ENCODE peak calls at places on chromosome 13, in eight cellular contexts. One of them, this sample, is unnamed.
A peak's percentile ranks its signal among the peaks of the same experiment; 100 is the strongest.

GRCh38 chr13:113405481-113406300 is 41.8 kb upstream of the GRTP1 start:
- DNase-seq in heart left ventricle: peak; percentile 49
- DNase-seq in iPS DF 6.9: no peak
- DNase-seq in endothelial cell of umbilical vein: no peak
- DNase-seq in pancreas: no peak
- DNase-seq in Peyer's patch: peak; percentile 39
- DNase-seq in psoas muscle: no peak
- DNase-seq in CD4-positive, CD25-positive, alpha-beta regulatory T cell: no peak
- DNase-seq in this sample: no peak

GRCh38 chr13:105220886-105221285 is 1314.6 kb downstream of the EFNB2 start:
- DNase-seq in psoas muscle: no peak
- DNase-seq in endothelial cell of umbilical vein: no peak
- DNase-seq in iPS DF 6.9: no peak
- DNase-seq in Peyer's patch: no peak
- DNase-seq in CD4-positive, CD25-positive, alpha-beta regulatory T cell: no peak
- DNase-seq in heart left ventricle: no peak
- DNase-seq in pancreas: no peak
- DNase-seq in this sample: no peak

GRCh38 chr13:19069684-19070397 is 111.8 kb downstream of the TUBA3C start:
- DNase-seq in endothelial cell of umbilical vein: no peak
- DNase-seq in psoas muscle: no peak
- DNase-seq in iPS DF 6.9: no peak
- DNase-seq in CD4-positive, CD25-positive, alpha-beta regulatory T cell: no peak
- DNase-seq in pancreas: no peak
- DNase-seq in heart left ventricle: no peak
- DNase-seq in Peyer's patch: no peak
- DNase-seq in this sample: no peak

GRCh38 chr13:109175666-109176065 is 546.3 kb downstream of the MYO16 start:
- DNase-seq in iPS DF 6.9: no peak
- DNase-seq in endothelial cell of umbilical vein: no peak
- DNase-seq in CD4-positive, CD25-positive, alpha-beta regulatory T cell: no peak
- DNase-seq in psoas muscle: no peak
- DNase-seq in heart left ventricle: no peak
- DNase-seq in pancreas: no peak
- DNase-seq in Peyer's patch: no peak
- DNase-seq in this sample: no peak

GRCh38 chr13:40333238-40333637 is 333.2 kb downstream of the FOXO1 start:
- DNase-seq in endothelial cell of umbilical vein: no peak
- DNase-seq in Peyer's patch: no peak
- DNase-seq in iPS DF 6.9: no peak
- DNase-seq in pancreas: no peak
- DNase-seq in psoas muscle: no peak
- DNase-seq in heart left ventricle: no peak
- DNase-seq in CD4-positive, CD25-positive, alpha-beta regulatory T cell: no peak
- DNase-seq in this sample: no peak

GRCh38 chr13:102960959-102961358 is 105.3 kb downstream of the SLC10A2 start:
- DNase-seq in pancreas: no peak
- DNase-seq in endothelial cell of umbilical vein: no peak
- DNase-seq in CD4-positive, CD25-positive, alpha-beta regulatory T cell: no peak
- DNase-seq in heart left ventricle: no peak
- DNase-seq in Peyer's patch: no peak
- DNase-seq in iPS DF 6.9: no peak
- DNase-seq in psoas muscle: no peak
- DNase-seq in this sample: no peak

GRCh38 chr13:75076476-75076875 is 405.5 kb downstream of the TBC1D4 start:
- DNase-seq in pancreas: no peak
- DNase-seq in iPS DF 6.9: no peak
- DNase-seq in heart left ventricle: no peak
- DNase-seq in psoas muscle: no peak
- DNase-seq in Peyer's patch: no peak
- DNase-seq in endothelial cell of umbilical vein: no peak
- DNase-seq in CD4-positive, CD25-positive, alpha-beta regulatory T cell: no peak
- DNase-seq in this sample: no peak

GRCh38 chr13:41178040-41178439 is 16.3 kb downstream of the KBTBD7 start:
- DNase-seq in iPS DF 6.9: no peak
- DNase-seq in Peyer's patch: no peak
- DNase-seq in CD4-positive, CD25-positive, alpha-beta regulatory T cell: no peak
- DNase-seq in psoas muscle: no peak
- DNase-seq in endothelial cell of umbilical vein: no peak
- DNase-seq in pancreas: no peak
- DNase-seq in heart left ventricle: no peak
- DNase-seq in this sample: no peak

GRCh38 chr13:74325106-74325505 is 190.9 kb upstream of the KLF12 start:
- DNase-seq in endothelial cell of umbilical vein: peak; percentile 59
- DNase-seq in iPS DF 6.9: no peak
- DNase-seq in psoas muscle: no peak
- DNase-seq in heart left ventricle: no peak
- DNase-seq in pancreas: no peak
- DNase-seq in Peyer's patch: no peak
- DNase-seq in CD4-positive, CD25-positive, alpha-beta regulatory T cell: no peak
- DNase-seq in this sample: no peak

GRCh38 chr13:111325941-111326620 is 5.6 kb downstream of the TEX29 start:
- DNase-seq in heart left ventricle: no peak
- DNase-seq in endothelial cell of umbilical vein: no peak
- DNase-seq in psoas muscle: no peak
- DNase-seq in Peyer's patch: peak; percentile 41
- DNase-seq in CD4-positive, CD25-positive, alpha-beta regulatory T cell: no peak
- DNase-seq in iPS DF 6.9: no peak
- DNase-seq in pancreas: no peak
- DNase-seq in this sample: peak; percentile 12

GRCh38 chr13:45136741-45137500 is 16.6 kb downstream of the GTF2F2 start:
- DNase-seq in endothelial cell of umbilical vein: no peak
- DNase-seq in pancreas: no peak
- DNase-seq in psoas muscle: no peak
- DNase-seq in Peyer's patch: no peak
- DNase-seq in iPS DF 6.9: no peak
- DNase-seq in heart left ventricle: no peak
- DNase-seq in CD4-positive, CD25-positive, alpha-beta regulatory T cell: no peak
- DNase-seq in this sample: no peak

GRCh38 chr13:98094678-98095266 is 48.1 kb upstream of the FARP1 start:
- DNase-seq in pancreas: no peak
- DNase-seq in heart left ventricle: no peak
- DNase-seq in CD4-positive, CD25-positive, alpha-beta regulatory T cell: no peak
- DNase-seq in psoas muscle: no peak
- DNase-seq in iPS DF 6.9: no peak
- DNase-seq in Peyer's patch: no peak
- DNase-seq in endothelial cell of umbilical vein: no peak
- DNase-seq in this sample: no peak

GRCh38 chr13:79724348-79725103 is 243.6 kb downstream of the NDFIP2 start:
- DNase-seq in Peyer's patch: peak; percentile 50
- DNase-seq in pancreas: peak; percentile 30
- DNase-seq in CD4-positive, CD25-positive, alpha-beta regulatory T cell: no peak
- DNase-seq in psoas muscle: no peak
- DNase-seq in heart left ventricle: no peak
- DNase-seq in endothelial cell of umbilical vein: peak; percentile 93
- DNase-seq in iPS DF 6.9: no peak
- DNase-seq in this sample: no peak

GRCh38 chr13:112997188-112998135 is 28.4 kb downstream of the MCF2L start:
- DNase-seq in heart left ventricle: no peak
- DNase-seq in iPS DF 6.9: no peak
- DNase-seq in pancreas: no peak
- DNase-seq in endothelial cell of umbilical vein: no peak
- DNase-seq in psoas muscle: no peak
- DNase-seq in Peyer's patch: peak; percentile 60
- DNase-seq in CD4-positive, CD25-positive, alpha-beta regulatory T cell: no peak
- DNase-seq in this sample: no peak

DNA sequence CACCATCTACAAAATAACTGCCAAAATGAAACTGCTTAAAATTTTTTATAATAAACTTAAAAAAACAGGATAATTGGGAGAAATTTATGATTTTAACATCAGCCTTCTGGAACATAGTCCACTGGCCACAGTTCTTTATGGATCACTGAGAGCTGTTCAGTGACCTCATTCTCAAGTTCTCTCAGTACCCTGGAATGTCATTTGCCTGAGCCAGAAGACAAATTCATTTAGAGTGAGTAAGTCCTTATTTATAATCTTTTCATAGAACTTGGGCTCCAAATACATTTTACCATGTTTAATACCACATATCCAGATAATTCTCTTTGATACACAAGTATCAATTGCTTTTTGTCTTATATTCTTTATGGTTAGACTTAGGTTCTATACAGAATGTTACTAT is 87.6 kb downstream of the CAB39L start:
- DNase-seq in CD4-positive, CD25-positive, alpha-beta regulatory T cell: no peak
- DNase-seq in pancreas: no peak
- DNase-seq in iPS DF 6.9: no peak
- DNase-seq in heart left ventricle: no peak
- DNase-seq in endothelial cell of umbilical vein: no peak
- DNase-seq in Peyer's patch: no peak
- DNase-seq in psoas muscle: no peak
- DNase-seq in this sample: no peak
- H3K27ac ChIP-seq in CD4-positive, CD25-positive, alpha-beta regulatory T cell: no peak overlapping the region
- H3K27ac ChIP-seq in pancreas: no peak overlapping the region
- H3K27ac ChIP-seq in iPS DF 6.9: no peak overlapping the region
- H3K27ac ChIP-seq in heart left ventricle: peak overlapping the region; percentile 58
- H3K27ac ChIP-seq in endothelial cell of umbilical vein: no peak overlapping the region
- H3K27ac ChIP-seq in Peyer's patch: peak overlapping the region; percentile 43
- H3K27ac ChIP-seq in psoas muscle: peak overlapping the region; percentile 54
- H3K27ac ChIP-seq in this sample: peak overlapping the region; percentile 83

GRCh38 chr13:67136157-67136556 is 94.0 kb downstream of the PCDH9 start:
- DNase-seq in endothelial cell of umbilical vein: no peak
- DNase-seq in CD4-positive, CD25-positive, alpha-beta regulatory T cell: no peak
- DNase-seq in Peyer's patch: no peak
- DNase-seq in psoas muscle: no peak
- DNase-seq in iPS DF 6.9: no peak
- DNase-seq in pancreas: no peak
- DNase-seq in heart left ventricle: no peak
- DNase-seq in this sample: no peak
- H3K4me1 ChIP-seq in endothelial cell of umbilical vein: peaks cover 16% of the 10 kb centered on the region
- H3K4me1 ChIP-seq in CD4-positive, CD25-positive, alpha-beta regulatory T cell: no peaks in the 10 kb centered on the region
- H3K4me1 ChIP-seq in Peyer's patch: no peaks in the 10 kb centered on the region
- H3K4me1 ChIP-seq in psoas muscle: no peaks in the 10 kb centered on the region
- H3K4me1 ChIP-seq in iPS DF 6.9: no peaks in the 10 kb centered on the region
- H3K4me1 ChIP-seq in pancreas: no peaks in the 10 kb centered on the region
- H3K4me1 ChIP-seq in heart left ventricle: peaks cover 12% of the 10 kb centered on the region
- H3K4me1 ChIP-seq in this sample: no peaks in the 10 kb centered on the region

GRCh38 chr13:27795718-27796019 is 3.4 kb downstream of the GSX1 start:
- DNase-seq in iPS DF 6.9: no peak
- DNase-seq in CD4-positive, CD25-positive, alpha-beta regulatory T cell: no peak
- DNase-seq in psoas muscle: no peak
- DNase-seq in endothelial cell of umbilical vein: no peak
- DNase-seq in pancreas: no peak
- DNase-seq in heart left ventricle: no peak
- DNase-seq in Peyer's patch: no peak
- DNase-seq in this sample: peak; percentile 12

GRCh38 chr13:27794075-27794691 is 1.9 kb downstream of the GSX1 start:
- DNase-seq in heart left ventricle: no peak
- DNase-seq in Peyer's patch: no peak
- DNase-seq in psoas muscle: no peak
- DNase-seq in CD4-positive, CD25-positive, alpha-beta regulatory T cell: no peak
- DNase-seq in iPS DF 6.9: no peak
- DNase-seq in endothelial cell of umbilical vein: no peak
- DNase-seq in pancreas: no peak
- DNase-seq in this sample: no peak

GRCh38 chr13:27797228-27797624 is 4.9 kb downstream of the GSX1 start:
- DNase-seq in endothelial cell of umbilical vein: peak; percentile 14
- DNase-seq in psoas muscle: no peak
- DNase-seq in iPS DF 6.9: no peak
- DNase-seq in Peyer's patch: no peak
- DNase-seq in CD4-positive, CD25-positive, alpha-beta regulatory T cell: no peak
- DNase-seq in heart left ventricle: no peak
- DNase-seq in pancreas: no peak
- DNase-seq in this sample: no peak

GRCh38 chr13:27794921-27795717 is 2.8 kb downstream of the GSX1 start:
- DNase-seq in heart left ventricle: no peak
- DNase-seq in psoas muscle: no peak
- DNase-seq in pancreas: no peak
- DNase-seq in Peyer's patch: no peak
- DNase-seq in CD4-positive, CD25-positive, alpha-beta regulatory T cell: no peak
- DNase-seq in iPS DF 6.9: no peak
- DNase-seq in endothelial cell of umbilical vein: no peak
- DNase-seq in this sample: no peak

DNA sequence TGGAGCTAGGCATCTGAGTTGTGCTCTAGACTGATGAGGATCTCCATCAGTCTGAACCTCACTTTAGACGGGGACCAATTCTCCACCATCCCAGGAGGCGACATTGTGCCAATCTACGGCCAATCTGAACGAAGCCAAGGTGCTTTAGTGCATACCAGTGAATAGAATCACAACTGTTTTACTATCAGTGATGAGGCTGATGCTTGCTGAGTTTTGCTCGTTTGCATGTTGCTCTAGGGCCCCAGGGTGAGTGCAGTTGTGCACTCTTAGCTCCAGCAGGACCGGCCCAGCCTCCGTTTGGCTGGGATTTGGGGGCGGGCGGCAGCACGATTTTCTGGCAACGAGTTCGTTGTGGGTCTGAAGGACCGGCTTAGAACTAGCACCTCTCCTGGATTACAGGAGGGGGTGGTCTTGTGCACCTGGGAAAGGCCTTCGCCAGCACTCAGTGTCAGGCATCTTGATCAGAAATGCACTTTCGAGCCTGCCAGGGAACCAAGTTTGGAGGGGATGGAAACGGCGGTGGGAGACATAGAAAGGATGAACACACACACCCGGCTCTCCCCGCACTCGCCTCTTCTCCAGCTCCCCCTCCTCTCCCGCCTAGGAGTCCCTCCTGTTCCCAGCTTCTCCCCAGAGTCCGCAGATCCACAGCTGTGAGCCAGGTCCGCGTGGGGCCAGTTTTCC is 4.4 kb downstream of the GSX1 start:
- DNase-seq in iPS DF 6.9: no peak
- DNase-seq in CD4-positive, CD25-positive, alpha-beta regulatory T cell: no peak
- DNase-seq in pancreas: no peak
- DNase-seq in endothelial cell of umbilical vein: no peak
- DNase-seq in heart left ventricle: no peak
- DNase-seq in psoas muscle: no peak
- DNase-seq in Peyer's patch: no peak
- DNase-seq in this sample: no peak
- H3K4me3 ChIP-seq in iPS DF 6.9: no peak overlapping the region
- H3K4me3 ChIP-seq in CD4-positive, CD25-positive, alpha-beta regulatory T cell: no peak overlapping the region
- H3K4me3 ChIP-seq in pancreas: no peak overlapping the region
- H3K4me3 ChIP-seq in endothelial cell of umbilical vein: no peak overlapping the region
- H3K4me3 ChIP-seq in heart left ventricle: peak overlapping the region; percentile 7
- H3K4me3 ChIP-seq in psoas muscle: no peak overlapping the region
- H3K4me3 ChIP-seq in Peyer's patch: no peak overlapping the region
- H3K4me3 ChIP-seq in this sample: no peak overlapping the region

DNA sequence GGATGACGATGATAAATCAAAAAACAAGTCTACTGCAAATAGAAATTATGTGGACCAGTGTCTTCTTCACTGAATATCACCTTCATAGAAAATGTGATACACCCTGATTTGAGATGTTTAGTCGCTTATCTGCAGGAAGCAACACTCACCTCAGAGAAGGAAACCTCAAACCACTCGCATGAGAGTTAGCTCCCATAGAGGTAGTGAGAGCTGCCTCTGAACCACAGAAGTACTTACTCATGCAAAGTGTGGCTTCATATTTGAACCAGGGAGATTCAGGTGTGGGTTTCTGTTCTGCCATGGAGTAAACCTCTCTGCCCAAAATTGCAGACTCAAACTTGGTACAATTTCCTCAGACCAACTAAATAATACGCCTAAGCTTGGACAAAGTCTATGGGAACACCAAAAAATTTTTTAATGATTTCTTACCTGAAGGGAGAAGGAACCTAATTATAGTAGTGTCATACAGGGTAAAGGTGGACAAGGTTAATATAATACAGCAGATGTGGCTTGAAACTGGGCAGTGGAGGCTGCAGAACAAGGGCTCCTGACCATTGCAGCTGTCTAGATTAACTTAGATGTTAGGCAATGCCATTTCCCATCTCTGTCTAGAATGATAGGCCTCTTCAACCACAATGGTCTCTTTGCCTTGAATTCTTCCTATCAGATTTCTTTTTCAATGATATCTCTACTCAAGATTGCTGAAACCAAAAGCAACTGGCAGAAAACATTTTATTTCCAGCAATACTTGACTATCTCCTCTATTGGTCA is 29.6 kb upstream of the RCBTB2 start:
- DNase-seq in iPS DF 6.9: no peak
- DNase-seq in Peyer's patch: peak; percentile 77
- DNase-seq in psoas muscle: no peak
- DNase-seq in heart left ventricle: no peak
- DNase-seq in endothelial cell of umbilical vein: no peak
- DNase-seq in pancreas: no peak
- DNase-seq in CD4-positive, CD25-positive, alpha-beta regulatory T cell: peak; percentile 53
- DNase-seq in this sample: no peak
- H3K27ac ChIP-seq in iPS DF 6.9: no peak overlapping the region
- H3K27ac ChIP-seq in Peyer's patch: no peak overlapping the region
- H3K27ac ChIP-seq in psoas muscle: no peak overlapping the region
- H3K27ac ChIP-seq in heart left ventricle: peak overlapping the region; percentile 74
- H3K27ac ChIP-seq in endothelial cell of umbilical vein: no peak overlapping the region
- H3K27ac ChIP-seq in pancreas: no peak overlapping the region
- H3K27ac ChIP-seq in CD4-positive, CD25-positive, alpha-beta regulatory T cell: peak overlapping the region; percentile 62
- H3K27ac ChIP-seq in this sample: no peak overlapping the region